ENCODE peak calls at places on chromosomes 6 and 20, in ten cellular contexts. N is stimulated activated CD8-positive, alpha-beta memory T cell treated with anti-CD3 and anti-CD28 coated beads, Interleukin-15, amount 100 ng/mL, for 24 hours; X is neural crest cell; Z is epithelial cell of esophagus; U is T-cell; O is effector memory CD4-positive, alpha-beta T cell; Y is cardiac muscle cell; V is GDM1; H is stimulated activated CD4-positive, alpha-beta T cell treated with anti-CD3 and anti-CD28 coated beads, Interleukin-4, amount 100 ng/mL, for 1 hour; S is amygdala. C is an unnamed sample.

GRCh38 chr6:81169166-81169565 is 583.3 kb downstream of the TENT5A start:
- DNase-seq in X (no peak), N (no peak), Y (peak), V (no peak), H (no peak), O (no peak), U (no peak), S (no peak), Z (no peak), C (no peak)

GRCh38 chr20:43800186-43800585 is 73.4 kb upstream of the GTSF1L start:
- DNase-seq in H (no peak), Y (no peak), Z (no peak), O (no peak), U (no peak), X (no peak), N (no peak), V (no peak), S (no peak), C (peak)

GRCh38 chr6:136424450-136424849 is 125.8 kb downstream of the MAP7 start:
- DNase-seq in O (no peak), N (no peak), U (no peak), S (no peak), H (no peak), X (no peak), V (no peak), Y (no peak), Z (no peak), C (no peak)

GRCh38 chr6:10202111-10202510 is 212.8 kb downstream of the TFAP2A start:
- DNase-seq in U (no peak), V (no peak), N (no peak), X (no peak), Z (peak), S (no peak), H (no peak), O (no peak), Y (no peak), C (no peak)

GRCh38 chr6:40410792-40411191 is 176.4 kb downstream of the LRFN2 start:
- DNase-seq in H (no peak), X (no peak), O (no peak), V (no peak), N (no peak), Y (no peak), Z (no peak), S (no peak), U (no peak), C (no peak)

GRCh38 chr6:107264357-107264831 is 149.1 kb upstream of the BEND3 start:
- DNase-seq in Z (peak), S (no peak), H (no peak), Y (peak), U (no peak), N (no peak), O (no peak), V (no peak), X (no peak), C (peak)

GRCh38 chr6:116008470-116009229 is 52.0 kb downstream of the FRK start:
- DNase-seq in N (no peak), O (no peak), Z (peak), V (no peak), H (no peak), S (no peak), U (no peak), X (no peak), Y (peak), C (peak)

GRCh38 chr6:113476937-113477839 is 380.0 kb upstream of the MARCKS start:
- DNase-seq in S (no peak), X (no peak), Z (peak), U (no peak), Y (no peak), N (no peak), H (no peak), O (no peak), V (no peak), C (peak)

GRCh38 chr20:48618052-48618451 is 209.7 kb downstream of the PREX1 start:
- DNase-seq in H (no peak), Y (no peak), N (no peak), Z (no peak), V (no peak), X (no peak), S (no peak), U (no peak), O (no peak), C (no peak)

GRCh38 chr6:139820191-139820590 is 445.7 kb upstream of the CITED2 start:
- DNase-seq in X (no peak), H (no peak), V (no peak), N (no peak), Y (peak), S (no peak), O (no peak), Z (peak), U (no peak), C (peak)

GRCh38 chr6:124633655-124634054 is 328.6 kb upstream of the RNF217 start:
- DNase-seq in N (no peak), S (no peak), U (no peak), Y (no peak), Z (no peak), O (no peak), V (no peak), X (no peak), H (no peak), C (no peak)

GRCh38 chr6:78526432-78526831 is 340.9 kb upstream of the IRAK1BP1 start:
- DNase-seq in U (no peak), O (no peak), Y (no peak), N (no peak), Z (peak), V (no peak), S (no peak), H (no peak), X (no peak), C (no peak)

GRCh38 chr6:133040025-133040838 is 200.9 kb upstream of the EYA4 start:
- DNase-seq in V (no peak), X (peak), H (no peak), Z (peak), Y (peak), U (no peak), N (no peak), S (peak), O (no peak), C (peak)

GRCh38 chr6:105388392-105388791 is 14.5 kb downstream of the PREP start:
- DNase-seq in H (no peak), O (no peak), U (no peak), Y (no peak), S (no peak), X (no peak), Z (peak), N (no peak), V (no peak), C (no peak)

GRCh38 chr6:56488281-56488680 is 154.4 kb downstream of the DST start:
- DNase-seq in U (no peak), Y (no peak), Z (no peak), X (no peak), V (no peak), S (no peak), H (no peak), N (no peak), O (no peak), C (peak)

GRCh38 chr6:20564777-20565176 is 30.5 kb downstream of the CDKAL1 start:
- DNase-seq in Z (no peak), U (no peak), V (peak), N (no peak), Y (no peak), H (no peak), O (no peak), X (no peak), S (no peak), C (peak)